ENCODE peak calls at places on chromosomes 4 and X, in six cellular contexts. One of them, this sample, is unnamed.
A peak's percentile ranks its signal among the peaks of the same experiment; 100 is the strongest.

GRCh38 chr4:26692014-26692726 is 108.3 kb downstream of the TBC1D19 start:
- DNase-seq in foreskin fibroblast: peak; percentile 54
- DNase-seq in GM12864: no peak
- DNase-seq in GM13976: no peak
- DNase-seq in AG04449: no peak
- DNase-seq in RWPE1: no peak
- DNase-seq in this sample: no peak

GRCh38 chr4:107548211-107548905 is 171.7 kb downstream of the PAPSS1 start:
- DNase-seq in foreskin fibroblast: peak; percentile 25
- DNase-seq in GM12864: no peak
- DNase-seq in GM13976: no peak
- DNase-seq in AG04449: no peak
- DNase-seq in RWPE1: no peak
- DNase-seq in this sample: no peak

GRCh38 chrX:69145714-69146113 is 19.5 kb downstream of the PJA1 start:
- DNase-seq in foreskin fibroblast: no peak
- DNase-seq in GM12864: no peak
- DNase-seq in GM13976: no peak
- DNase-seq in AG04449: no peak
- DNase-seq in RWPE1: no peak
- DNase-seq in this sample: no peak

GRCh38 chr4:36235306-36235705 is 9.0 kb downstream of the ARAP2 start:
- DNase-seq in foreskin fibroblast: no peak
- DNase-seq in GM12864: no peak
- DNase-seq in GM13976: no peak
- DNase-seq in AG04449: no peak
- DNase-seq in RWPE1: peak; percentile 26
- DNase-seq in this sample: no peak

GRCh38 chrX:134999469-134999868 is 8.7 kb downstream of the SMIM10 start:
- DNase-seq in foreskin fibroblast: peak; percentile 72
- DNase-seq in GM12864: no peak
- DNase-seq in GM13976: peak; percentile 38
- DNase-seq in AG04449: no peak
- DNase-seq in RWPE1: peak; percentile 8
- DNase-seq in this sample: no peak

GRCh38 chr4:2794707-2795557 is 2.0 kb downstream of the SH3BP2 start:
- DNase-seq in foreskin fibroblast: peak; percentile 93
- DNase-seq in GM12864: no peak
- DNase-seq in GM13976: no peak
- DNase-seq in AG04449: no peak
- DNase-seq in RWPE1: no peak
- DNase-seq in this sample: no peak

GRCh38 chr4:48909697-48910096 is 3.1 kb upstream of the OCIAD2 start:
- DNase-seq in foreskin fibroblast: peak; percentile 98
- DNase-seq in GM12864: no peak
- DNase-seq in GM13976: no peak
- DNase-seq in AG04449: peak; percentile 94
- DNase-seq in RWPE1: peak; percentile 92
- DNase-seq in this sample: peak; percentile 62

GRCh38 chr4:123659759-123660158 is 263.2 kb downstream of the SPRY1 start:
- DNase-seq in foreskin fibroblast: peak; percentile 28
- DNase-seq in GM12864: no peak
- DNase-seq in GM13976: no peak
- DNase-seq in AG04449: no peak
- DNase-seq in RWPE1: no peak
- DNase-seq in this sample: no peak

GRCh38 chr4:569958-570667 is 6.0 kb downstream of the TMEM271 start:
- DNase-seq in foreskin fibroblast: no peak
- DNase-seq in GM12864: no peak
- DNase-seq in GM13976: no peak
- DNase-seq in AG04449: no peak
- DNase-seq in RWPE1: no peak
- DNase-seq in this sample: no peak

GRCh38 chr4:8552581-8553205 is 27.5 kb upstream of the GPR78 start:
- DNase-seq in foreskin fibroblast: no peak
- DNase-seq in GM12864: no peak
- DNase-seq in GM13976: no peak
- DNase-seq in AG04449: no peak
- DNase-seq in RWPE1: no peak
- DNase-seq in this sample: no peak
- TF ChIP-seq CTCF in foreskin fibroblast: no peak
- TF ChIP-seq CTCF in GM12864: no peak
- TF ChIP-seq CTCF in GM13976: no peak
- TF ChIP-seq CTCF in AG04449: no peak
- TF ChIP-seq CTCF in RWPE1: no peak
- TF ChIP-seq CTCF in this sample: no peak

DNA sequence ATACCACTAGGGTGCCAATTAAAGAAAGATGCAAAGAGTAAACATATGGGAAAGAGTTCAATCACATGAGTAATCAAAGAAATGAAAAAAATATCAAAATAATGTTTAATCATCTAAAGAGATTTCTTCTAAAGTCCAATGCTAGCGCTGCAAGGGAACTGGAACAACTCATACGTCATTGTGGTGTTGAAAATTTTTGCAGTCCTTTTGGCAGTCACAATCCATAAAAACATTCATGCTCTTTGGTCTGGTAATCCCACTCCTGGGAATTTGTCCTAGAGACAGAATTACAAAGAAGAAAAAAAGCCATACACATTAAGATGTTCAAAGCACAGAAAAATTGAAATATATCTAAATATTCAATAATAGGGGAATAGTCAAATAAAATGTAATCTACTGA is 4.6 kb downstream of the P2RY4 start:
- DNase-seq in foreskin fibroblast: no peak
- DNase-seq in GM12864: no peak
- DNase-seq in GM13976: no peak
- DNase-seq in AG04449: no peak
- DNase-seq in RWPE1: no peak
- DNase-seq in this sample: no peak
- TF ChIP-seq CTCF in foreskin fibroblast: no peak
- TF ChIP-seq CTCF in GM12864: no peak
- TF ChIP-seq CTCF in GM13976: no peak
- TF ChIP-seq CTCF in AG04449: no peak
- TF ChIP-seq CTCF in RWPE1: no peak
- TF ChIP-seq CTCF in this sample: no peak

GRCh38 chrX:38473715-38474114 is 87.6 kb upstream of the TSPAN7 start:
- DNase-seq in foreskin fibroblast: no peak
- DNase-seq in GM12864: no peak
- DNase-seq in GM13976: no peak
- DNase-seq in AG04449: no peak
- DNase-seq in RWPE1: no peak
- DNase-seq in this sample: no peak

GRCh38 chrX:38468758-38469157 is 92.6 kb upstream of the TSPAN7 start:
- DNase-seq in foreskin fibroblast: no peak
- DNase-seq in GM12864: no peak
- DNase-seq in GM13976: no peak
- DNase-seq in AG04449: no peak
- DNase-seq in RWPE1: no peak
- DNase-seq in this sample: no peak

DNA sequence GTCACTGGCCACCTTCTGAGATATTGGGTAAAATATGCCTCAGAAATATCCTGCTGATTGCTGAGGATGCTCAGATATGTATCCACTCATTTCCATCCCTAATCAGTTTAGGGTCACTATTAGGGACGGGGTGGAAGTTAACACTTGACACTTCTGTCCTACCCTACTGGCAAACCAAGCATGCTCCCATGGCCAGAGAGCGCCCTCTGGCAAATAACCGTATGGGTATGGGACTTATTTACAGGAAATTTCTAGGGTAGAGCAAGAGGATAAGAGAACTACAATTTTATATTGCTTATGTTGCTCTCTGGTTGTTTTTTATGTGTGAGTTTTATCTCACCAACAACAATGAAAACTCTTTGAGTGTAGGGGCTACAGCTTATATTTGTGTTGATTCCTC is 86.8 kb upstream of the TSPAN7 start:
- DNase-seq in foreskin fibroblast: no peak
- DNase-seq in GM12864: no peak
- DNase-seq in GM13976: no peak
- DNase-seq in AG04449: no peak
- DNase-seq in RWPE1: no peak
- DNase-seq in this sample: no peak
- TF ChIP-seq CTCF in foreskin fibroblast: no peak
- TF ChIP-seq CTCF in GM12864: no peak
- TF ChIP-seq CTCF in GM13976: no peak
- TF ChIP-seq CTCF in AG04449: no peak
- TF ChIP-seq CTCF in RWPE1: no peak
- TF ChIP-seq CTCF in this sample: no peak

GRCh38 chrX:95318882-95319281 is 1365.8 kb upstream of the DIAPH2 start:
- DNase-seq in foreskin fibroblast: no peak
- DNase-seq in GM12864: no peak
- DNase-seq in GM13976: no peak
- DNase-seq in AG04449: no peak
- DNase-seq in RWPE1: no peak
- DNase-seq in this sample: no peak
- TF ChIP-seq CTCF in foreskin fibroblast: no peak
- TF ChIP-seq CTCF in GM12864: peak; percentile 10
- TF ChIP-seq CTCF in GM13976: no peak
- TF ChIP-seq CTCF in AG04449: no peak
- TF ChIP-seq CTCF in RWPE1: no peak
- TF ChIP-seq CTCF in this sample: peak; percentile 39

This sample was measured in AG09319.